ENCODE peak calls at places on chromosomes 5 and 9, in eight cellular contexts. Y, V, A, X, C, B, J and R are unnamed samples. For H3K4me1, the result is how much of the 10 kb centered on the place peaks cover.

GRCh38 chr5:142819292-142819691 is 49.1 kb downstream of the ARHGAP26 start:
- DNase-seq in B (no peak), Y (no peak), X (no peak), C (peak), A (no peak), V (no peak), J (peak), R (no peak)

GRCh38 chr5:76451046-76451701 is 48.1 kb downstream of the IQGAP2 start:
- DNase-seq in A (no peak), X (no peak), B (no peak), Y (no peak), V (no peak), C (no peak), J (no peak), R (no peak)

GRCh38 chr5:72788851-72789505 is 27.5 kb upstream of the TNPO1 start:
- DNase-seq in C (peak), V (no peak), B (no peak), X (peak), J (peak), Y (peak), A (peak), R (no peak)

GRCh38 chr5:90022002-90022710 is 387.4 kb downstream of the CETN3 start:
- DNase-seq in X (peak), J (peak), A (no peak), C (no peak), Y (no peak), V (no peak), B (no peak), R (no peak)

GRCh38 chr5:73381587-73382411 is 66.8 kb downstream of the FOXD1 start:
- DNase-seq in J (no peak), V (no peak), A (no peak), X (no peak), C (peak), B (no peak), Y (no peak), R (no peak)

GRCh38 chr9:132059351-132059750 is 20.3 kb downstream of the MED27 start:
- DNase-seq in X (no peak), V (no peak), A (no peak), C (no peak), Y (no peak), B (no peak), J (no peak), R (no peak)

GRCh38 chr5:159878988-159879471 is 37.3 kb upstream of the ADRA1B start:
- DNase-seq in Y (peak), J (no peak), X (peak), C (peak), V (peak), B (peak), A (peak), R (peak)

GRCh38 chr9:110638381-110638954 is 30.1 kb upstream of the MUSK start:
- DNase-seq in C (peak), V (no peak), A (no peak), X (no peak), Y (peak), J (peak), B (no peak), R (no peak)

GRCh38 chr5:99544326-99544725 is 615.5 kb upstream of the CHD1 start:
- DNase-seq in J (no peak), B (no peak), X (peak), Y (no peak), C (no peak), A (no peak), V (no peak), R (no peak)

DNA sequence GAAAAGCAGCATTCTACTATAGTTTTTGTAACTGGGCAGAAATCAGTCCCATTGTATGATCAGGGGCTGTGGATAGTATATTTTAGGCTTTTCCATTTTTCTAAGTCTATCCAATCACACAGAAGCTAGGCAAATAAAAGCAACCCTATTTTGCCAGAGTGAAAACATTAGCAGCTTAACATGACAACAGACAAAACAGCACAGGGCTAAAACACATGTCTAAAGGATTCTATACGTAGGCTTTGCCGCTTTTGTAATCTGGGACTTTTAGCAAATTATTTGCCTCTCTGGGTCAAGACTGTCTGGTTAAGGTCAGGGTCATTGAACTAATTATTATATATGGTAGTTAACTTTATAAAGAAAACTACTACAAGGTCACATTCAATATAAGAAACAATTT is 4.2 kb downstream of the MARCHF3 start:
- DNase-seq in X (no peak), Y (no peak), C (no peak), B (no peak), A (no peak), V (no peak), J (no peak), R (no peak)
- H3K4me1 ChIP-seq in X (under half), Y (under half), C (under half), B (under half), A (under half), V (under half), J (under half), R (under half)

GRCh38 chr9:124384849-124385248 is 30.4 kb downstream of the PSMB7 start:
- DNase-seq in B (no peak), A (no peak), C (no peak), V (no peak), Y (no peak), J (no peak), X (no peak), R (no peak)

GRCh38 chr9:124384210-124384609 is 31.0 kb downstream of the PSMB7 start:
- DNase-seq in J (no peak), Y (no peak), C (no peak), A (no peak), B (no peak), V (no peak), X (no peak), R (no peak)

GRCh38 chr9:124377985-124378384 is 37.3 kb downstream of the PSMB7 start:
- DNase-seq in V (no peak), J (no peak), A (no peak), Y (no peak), X (no peak), B (no peak), C (no peak), R (no peak)

GRCh38 chr9:124377551-124377950 is 37.7 kb downstream of the PSMB7 start:
- DNase-seq in B (no peak), J (no peak), Y (no peak), C (no peak), A (no peak), X (no peak), V (no peak), R (no peak)

DNA sequence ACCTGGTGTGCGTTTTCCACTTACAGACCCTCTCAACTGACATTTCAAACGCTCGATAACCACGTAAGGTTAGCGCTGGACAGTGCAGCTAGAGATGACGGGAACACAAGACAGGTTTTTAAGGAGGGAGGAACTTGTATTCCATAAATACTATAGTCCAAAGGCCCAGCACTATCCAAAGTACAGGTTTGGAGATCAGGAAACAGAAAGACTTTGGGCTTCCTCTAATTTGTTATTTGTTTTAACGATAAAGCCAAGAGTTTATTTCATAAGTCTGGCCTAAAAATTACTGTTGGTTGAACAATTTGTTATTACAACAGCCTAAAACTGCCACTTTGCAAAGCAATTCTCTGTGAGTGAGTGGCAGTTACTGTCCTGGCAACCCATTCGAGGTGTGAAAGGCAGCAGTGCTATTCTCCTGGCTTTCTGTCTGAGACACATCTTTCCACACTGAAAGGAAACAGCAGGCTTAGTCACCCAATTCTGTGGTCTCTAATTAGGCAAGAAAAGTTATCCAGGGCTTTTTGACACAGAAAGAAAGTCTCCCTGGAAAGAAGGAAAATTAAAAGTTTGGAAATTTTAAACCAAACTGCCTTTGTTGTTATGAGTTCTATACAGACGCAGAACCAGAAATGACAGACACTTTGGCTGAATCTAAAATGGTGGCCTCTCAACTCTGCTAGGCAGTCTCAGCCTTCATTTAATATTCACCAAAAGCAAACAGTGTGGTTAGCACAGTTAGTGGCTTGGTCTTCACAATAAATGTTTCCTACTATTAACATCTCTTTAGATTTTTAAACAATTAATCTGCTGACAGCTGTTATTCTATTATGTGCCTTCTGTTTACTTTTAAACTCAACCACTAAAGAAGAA is 33.9 kb downstream of the PSMB7 start:
- DNase-seq in A (no peak), J (no peak), Y (no peak), B (no peak), C (peak), V (no peak), X (peak), R (no peak)
- TF ChIP-seq EZH2 in A (no peak), J (no peak), Y (no peak), B (no peak), C (no peak), V (no peak), X (no peak), R (no peak)

GRCh38 chr5:180807654-180808414 is 5.2 kb upstream of the MGAT1 start:
- DNase-seq in Y (no peak), J (no peak), A (no peak), V (no peak), C (peak), B (no peak), X (no peak), R (no peak)
- H3K27ac ChIP-seq in Y (no peak), J (no peak), A (peak), V (no peak), C (peak), B (peak), X (no peak), R (peak)

DNA sequence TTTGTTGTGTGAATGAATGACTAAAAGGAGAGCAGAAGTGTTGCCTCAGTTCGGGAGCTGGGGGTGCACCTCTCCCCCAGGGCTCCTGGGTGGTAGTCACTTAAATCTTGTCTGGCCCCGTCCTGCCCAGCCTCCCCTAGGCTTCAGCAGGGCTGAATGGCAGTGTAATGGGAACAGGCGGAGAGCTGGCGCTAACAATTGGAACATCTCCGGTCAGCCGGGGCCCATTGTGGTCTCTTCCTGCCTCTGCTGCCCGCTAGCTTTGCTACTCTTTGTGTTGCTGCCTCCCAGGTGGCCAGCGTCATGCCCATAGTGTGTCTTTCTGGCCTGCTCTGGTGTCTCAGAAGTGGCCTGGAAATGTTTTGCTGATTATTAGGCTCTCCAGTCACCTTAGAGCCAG is 62.3 kb downstream of the RGS3 start:
- DNase-seq in J (no peak), Y (no peak), X (no peak), A (no peak), V (peak), C (no peak), B (no peak), R (no peak)
- H3K4me1 ChIP-seq in J (under half), Y (under half), X (under half), A (half or more), V (under half), C (under half), B (under half), R (under half)

GRCh38 chr9:96029722-96030515 is 154.4 kb downstream of the ERCC6L2 start:
- DNase-seq in J (no peak), A (no peak), B (no peak), Y (no peak), C (no peak), V (no peak), X (no peak), R (no peak)

GRCh38 chr9:96025995-96026572 is 150.6 kb downstream of the ERCC6L2 start:
- DNase-seq in A (peak), Y (no peak), J (no peak), X (no peak), C (no peak), V (peak), B (no peak), R (no peak)

GRCh38 chr9:96031366-96031824 is 155.9 kb downstream of the ERCC6L2 start:
- DNase-seq in C (no peak), X (no peak), A (peak), J (peak), Y (peak), B (peak), V (no peak), R (no peak)

GRCh38 chr9:96026655-96027213 is 151.2 kb downstream of the ERCC6L2 start:
- DNase-seq in Y (no peak), J (no peak), V (no peak), B (no peak), C (no peak), A (no peak), X (no peak), R (no peak)

GRCh38 chr9:96027271-96028131 is 152.0 kb downstream of the ERCC6L2 start:
- DNase-seq in V (peak), Y (no peak), X (no peak), J (no peak), B (no peak), C (peak), A (peak), R (no peak)
- TF ChIP-seq EZH2 in V (peak), Y (peak), X (peak), J (no peak), B (no peak), C (no peak), A (no peak), R (no peak)

DNA sequence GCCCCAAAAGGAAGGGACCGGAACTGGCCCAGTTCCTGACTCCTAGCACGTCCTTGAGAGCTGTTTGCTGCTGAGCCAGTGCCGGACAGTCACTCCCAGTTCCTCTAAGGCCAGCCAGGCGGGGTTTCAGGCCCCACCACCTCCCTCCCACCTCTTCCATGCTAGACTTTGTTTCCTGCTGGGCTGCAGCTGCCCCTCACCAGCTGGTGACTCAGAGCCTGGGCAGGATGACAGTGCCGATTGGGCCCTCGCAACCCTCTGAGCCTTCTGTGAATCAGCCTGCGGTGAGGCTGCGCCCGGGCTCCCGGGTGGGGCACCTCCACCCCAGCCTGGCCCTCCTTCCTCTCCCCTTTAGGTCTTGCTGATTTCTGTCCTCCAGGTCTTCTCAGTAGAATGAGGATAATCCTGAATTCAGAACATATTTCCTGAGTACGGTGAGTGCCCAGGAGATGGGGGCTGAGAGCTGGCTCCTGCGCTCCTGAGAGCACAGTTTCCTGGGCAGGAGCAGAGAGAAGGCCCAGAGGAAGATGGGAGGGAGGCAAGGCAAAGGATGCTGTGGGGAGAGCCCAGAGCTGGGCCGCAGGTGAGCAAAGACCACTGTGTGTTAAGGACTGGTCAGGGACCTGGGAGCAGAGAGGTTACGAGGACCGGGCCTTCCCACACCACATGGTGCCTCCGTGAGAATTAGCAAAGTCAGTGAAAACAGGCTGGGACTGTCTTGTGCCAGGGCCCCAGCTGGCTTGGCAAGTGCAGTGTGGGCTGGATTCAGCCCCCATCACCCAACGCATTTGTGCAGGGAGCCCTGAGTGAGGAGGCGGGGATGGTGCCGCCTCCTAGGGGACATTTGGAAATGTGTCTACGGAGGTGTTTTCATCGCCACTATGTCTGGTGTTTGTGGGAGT is 32.9 kb upstream of the STXBP1 start:
- DNase-seq in V (peak), Y (peak), C (peak), A (peak), X (peak), J (peak), B (peak), R (peak)
- H3K27ac ChIP-seq in V (no peak), Y (peak), C (peak), A (peak), X (peak), J (peak), B (peak), R (no peak)

DNA sequence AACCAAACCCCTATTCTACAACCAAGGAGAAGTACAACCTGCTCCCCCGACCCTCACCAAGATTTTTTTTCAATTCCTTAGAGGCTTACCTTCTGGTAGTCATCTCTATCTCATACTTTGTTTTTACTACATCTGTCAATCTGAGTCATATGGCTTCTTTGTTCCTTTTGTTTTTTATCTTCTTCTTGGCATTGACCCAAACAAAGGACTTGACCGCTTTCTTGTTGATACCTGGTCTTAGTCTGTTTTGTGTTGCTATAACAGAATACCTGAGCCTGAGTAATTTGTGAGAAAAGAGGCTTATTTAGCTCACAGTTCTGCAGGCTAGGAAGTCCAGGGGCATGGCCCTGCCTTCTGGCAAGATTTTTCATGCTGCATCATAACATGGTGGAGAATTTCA is 352.7 kb downstream of the MLLT3 start:
- DNase-seq in J (no peak), V (no peak), A (no peak), X (no peak), C (no peak), B (no peak), Y (no peak), R (no peak)
- H3K4me1 ChIP-seq in J (under half), V (under half), A (under half), X (under half), C (under half), B (under half), Y (under half), R (under half)